ENCODE peak calls at places on chromosomes 6 and 20, in seven cellular contexts. H, Z, M, W, A, O and J are unnamed samples.

GRCh38 chr6:107321793-107322192 is 137.6 kb downstream of the PDSS2 start:
- DNase-seq in W (no peak), A (no peak), M (no peak), O (no peak), H (no peak), Z (no peak), J (no peak)

GRCh38 chr20:57530327-57530981 is 5.5 kb upstream of the CTCFL start:
- DNase-seq in W (no peak), M (no peak), A (no peak), O (no peak), H (no peak), Z (no peak), J (no peak)

GRCh38 chr6:15620616-15621015 is 42.2 kb downstream of the DTNBP1 start:
- DNase-seq in Z (no peak), O (no peak), M (no peak), H (no peak), A (no peak), W (no peak), J (peak)

GRCh38 chr6:38489951-38490350 is 149.8 kb downstream of the BTBD9 start:
- DNase-seq in M (no peak), Z (no peak), A (no peak), H (no peak), W (no peak), O (no peak), J (peak)

GRCh38 chr6:122818866-122819265 is 29.8 kb downstream of the SMPDL3A start:
- DNase-seq in H (no peak), W (no peak), O (no peak), Z (no peak), M (no peak), A (no peak), J (no peak)

GRCh38 chr6:40819182-40819834 is 219.7 kb downstream of the UNC5CL start:
- DNase-seq in Z (no peak), A (no peak), H (no peak), W (peak), O (no peak), M (no peak), J (no peak)

GRCh38 chr20:14928083-14928482 is 590.7 kb upstream of the FLRT3 start:
- DNase-seq in A (no peak), W (no peak), O (no peak), Z (no peak), M (no peak), H (no peak), J (no peak)

GRCh38 chr6:106562001-106562400 is 67.3 kb downstream of the RTN4IP1 start:
- DNase-seq in H (no peak), Z (no peak), O (no peak), W (no peak), A (no peak), M (no peak), J (no peak)